ENCODE peak calls at places on chromosomes 4 and X, in seven cellular contexts. F is stomach, N is suprapubic skin, B is esophagus muscularis mucosa, T is GM12892, L is breast epithelium, S is HL-60. Z is an unnamed sample.
A peak's percentile ranks its signal among the peaks of the same experiment; 100 is the strongest.

GRCh38 chr4:74374561-74375327 is 9.8 kb downstream of the EREG start:
- DNase-seq in F (peak; percentile 49), N (no peak), B (no peak), T (no peak), L (peak; percentile 56), S (peak; percentile 70), Z (no peak)

GRCh38 chr4:1193206-1194027 is 21.0 kb upstream of the SPON2 start:
- DNase-seq in F (peak; percentile 21), N (peak; percentile 71), B (no peak), T (peak; percentile 19), L (peak; percentile 15), S (no peak), Z (peak; percentile 45)

GRCh38 chr4:38177035-38177791 is 217.0 kb downstream of the PTTG2 start:
- DNase-seq in F (peak; percentile 71), N (no peak), B (no peak), T (no peak), L (peak; percentile 35), S (peak; percentile 78), Z (no peak)

GRCh38 chrX:137567474-137568232 is 1.7 kb downstream of the ZIC3 start:
- DNase-seq in F (no peak), N (no peak), B (no peak), T (no peak), L (no peak), S (no peak), Z (no peak)

GRCh38 chrX:111490683-111491082 is 20.8 kb upstream of the SERTM2 start:
- DNase-seq in F (no peak), N (no peak), B (no peak), T (no peak), L (no peak), S (no peak), Z (no peak)

GRCh38 chrX:50081282-50081955 is 119.4 kb downstream of the AKAP4 start:
- DNase-seq in F (peak; percentile 54), N (no peak), B (no peak), T (no peak), L (no peak), S (peak; percentile 34), Z (no peak)

GRCh38 chr4:111464251-111465045 is 680.8 kb upstream of the FAM241A start:
- DNase-seq in F (no peak), N (no peak), B (no peak), T (no peak), L (no peak), S (no peak), Z (no peak)

GRCh38 chrX:73855546-73855945 is 292.5 kb downstream of the CHIC1 start:
- DNase-seq in F (peak; percentile 75), N (peak; percentile 77), B (no peak), T (no peak), L (peak; percentile 69), S (peak; percentile 68), Z (no peak)

GRCh38 chr4:139734201-139734874 is 68.7 kb downstream of the MGST2 start:
- DNase-seq in F (no peak), N (no peak), B (no peak), T (no peak), L (peak; percentile 52), S (peak; percentile 64), Z (peak; percentile 49)
- TF ChIP-seq POLR2AphosphoS5 in F (peak; percentile 86), N (no peak), B (peak; percentile 68), T (no peak), L (peak; percentile 21), S (no peak), Z (peak; percentile 27)

GRCh38 chr4:145481942-145482208 is 222 bp downstream of the SMAD1 start:
- DNase-seq in F (no peak), N (no peak), B (no peak), T (no peak), L (no peak), S (no peak), Z (peak; percentile 92)

GRCh38 chr4:145480257-145480656 is 1.4 kb upstream of the SMAD1 start:
- DNase-seq in F (no peak), N (no peak), B (no peak), T (no peak), L (no peak), S (peak; percentile 76), Z (no peak)

GRCh38 chr4:145481164-145481941 is at the start of gene SMAD1:
- DNase-seq in F (peak; percentile 88), N (peak; percentile 83), B (peak; percentile 93), T (peak; percentile 29), L (peak; percentile 72), S (peak; percentile 80), Z (peak; percentile 96)

GRCh38 chr4:145484240-145484846 is 2.7 kb downstream of the SMAD1 start:
- DNase-seq in F (no peak), N (no peak), B (no peak), T (no peak), L (no peak), S (no peak), Z (no peak)

DNA sequence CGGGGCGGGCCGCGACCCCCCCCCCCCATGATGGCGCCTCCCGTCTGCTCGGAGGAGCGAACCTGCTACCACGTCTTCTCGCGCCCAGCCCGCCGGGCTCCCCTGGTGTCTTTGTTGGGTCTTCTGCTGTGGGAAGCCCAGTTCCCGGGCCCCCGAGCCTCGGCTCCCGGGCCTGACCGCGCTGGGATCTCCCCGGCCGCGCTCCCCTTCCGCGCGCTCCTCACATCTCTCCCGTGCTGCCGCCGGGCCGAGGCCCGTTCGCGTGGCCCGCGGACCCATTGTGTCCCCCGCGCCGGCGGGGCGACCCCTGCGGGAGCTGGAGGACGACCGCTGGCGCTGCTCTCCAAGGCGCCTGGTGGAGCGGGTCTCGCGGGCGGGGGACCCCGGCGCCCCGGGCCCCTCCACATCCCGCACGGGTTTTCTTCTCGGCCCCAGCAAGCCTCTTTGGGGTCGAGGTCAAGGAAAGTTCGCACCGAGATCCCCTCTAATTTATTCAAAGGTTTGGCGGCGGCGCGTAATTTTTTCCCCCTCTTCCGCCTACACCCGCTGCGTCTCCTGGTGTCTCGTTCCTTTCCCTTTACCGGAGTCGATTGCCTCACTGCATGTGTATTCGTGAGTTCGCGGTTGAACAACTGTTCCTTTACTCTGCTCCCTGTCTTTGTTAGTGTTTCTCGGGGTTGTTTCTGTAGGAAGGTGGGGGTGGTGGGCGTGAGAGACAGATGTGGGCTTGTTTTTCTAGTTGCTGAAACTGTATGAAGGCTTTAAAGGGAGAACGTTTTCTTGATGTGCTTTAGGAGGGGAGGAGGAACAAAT is 762 bp downstream of the SMAD1 start:
- DNase-seq in F (peak; percentile 55), N (peak; percentile 64), B (no peak), T (peak; percentile 37), L (peak; percentile 55), S (peak; percentile 70), Z (peak; percentile 91)
- TF ChIP-seq POLR2AphosphoS5 in F (peak; percentile 6), N (no peak), B (peak; percentile 66), T (no peak), L (peak; percentile 57), S (peak; percentile 36), Z (no peak)

GRCh38 chr4:184328022-184328736 is 110.5 kb upstream of the ENPP6 start:
- DNase-seq in F (no peak), N (no peak), B (no peak), T (no peak), L (peak; percentile 50), S (no peak), Z (no peak)
- TF ChIP-seq POLR2AphosphoS5 in F (no peak), N (no peak), B (no peak), T (peak; percentile 77), L (no peak), S (no peak), Z (no peak)

DNA sequence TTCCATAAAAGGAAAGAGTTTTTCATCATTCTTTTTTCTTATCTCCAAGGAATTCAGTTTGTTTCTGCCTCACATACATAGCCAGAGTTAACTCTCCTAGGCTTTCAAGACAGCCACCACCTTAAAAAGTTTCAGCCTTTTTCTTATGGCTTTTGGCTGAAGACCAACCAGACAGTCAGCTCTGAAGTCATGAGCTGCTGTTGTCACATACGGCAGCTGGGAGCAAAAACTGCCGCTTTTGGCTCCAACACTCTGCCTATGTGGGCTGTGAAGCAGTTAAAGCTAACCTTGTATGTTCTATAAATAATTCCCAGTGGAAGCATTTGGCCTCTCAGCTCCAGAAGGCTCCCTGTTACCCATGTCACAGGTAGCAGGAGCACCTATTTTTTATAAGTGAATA is 104.1 kb downstream of the KLHL4 start:
- DNase-seq in F (no peak), N (no peak), B (no peak), T (no peak), L (no peak), S (no peak), Z (no peak)
- TF ChIP-seq POLR2AphosphoS5 in F (no peak), N (no peak), B (no peak), T (no peak), L (no peak), S (no peak), Z (no peak)

DNA sequence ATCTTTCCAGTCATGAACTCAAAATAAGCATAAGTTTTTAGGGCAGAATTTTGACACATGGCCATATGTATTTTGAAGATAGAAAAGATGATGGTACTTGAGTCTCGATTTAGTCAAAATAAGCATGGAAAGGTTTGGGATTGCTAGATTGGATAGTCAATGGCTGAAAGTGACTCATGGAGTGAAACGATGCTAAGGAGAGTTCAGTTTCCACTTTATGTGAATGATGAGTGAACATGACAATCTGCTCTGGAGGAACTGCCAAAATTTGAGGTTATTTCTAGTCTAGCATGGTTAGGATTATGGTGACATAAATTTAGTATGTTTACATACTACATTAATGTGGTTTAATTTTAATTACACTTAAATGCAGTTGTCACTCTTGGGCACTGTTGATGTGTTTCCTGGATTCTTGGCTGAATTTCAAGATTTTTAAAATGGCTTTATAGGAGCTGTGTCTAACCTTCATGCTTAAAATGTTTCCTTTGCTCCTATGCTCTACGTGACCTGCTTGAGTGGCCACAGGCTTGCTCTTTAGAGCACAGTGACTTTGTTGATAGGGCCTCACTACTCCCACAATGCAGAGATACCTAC is 17.1 kb downstream of the DDX3X start:
- DNase-seq in F (no peak), N (no peak), B (no peak), T (no peak), L (no peak), S (no peak), Z (no peak)
- TF ChIP-seq POLR2AphosphoS5 in F (no peak), N (no peak), B (peak; percentile 48), T (peak; percentile 79), L (no peak), S (peak; percentile 65), Z (no peak)

GRCh38 chrX:117959045-117959444 is 157.6 kb downstream of the KLHL13 start:
- DNase-seq in F (no peak), N (no peak), B (no peak), T (no peak), L (no peak), S (no peak), Z (no peak)
- TF ChIP-seq POLR2AphosphoS5 in F (no peak), N (no peak), B (no peak), T (no peak), L (no peak), S (no peak), Z (no peak)

DNA sequence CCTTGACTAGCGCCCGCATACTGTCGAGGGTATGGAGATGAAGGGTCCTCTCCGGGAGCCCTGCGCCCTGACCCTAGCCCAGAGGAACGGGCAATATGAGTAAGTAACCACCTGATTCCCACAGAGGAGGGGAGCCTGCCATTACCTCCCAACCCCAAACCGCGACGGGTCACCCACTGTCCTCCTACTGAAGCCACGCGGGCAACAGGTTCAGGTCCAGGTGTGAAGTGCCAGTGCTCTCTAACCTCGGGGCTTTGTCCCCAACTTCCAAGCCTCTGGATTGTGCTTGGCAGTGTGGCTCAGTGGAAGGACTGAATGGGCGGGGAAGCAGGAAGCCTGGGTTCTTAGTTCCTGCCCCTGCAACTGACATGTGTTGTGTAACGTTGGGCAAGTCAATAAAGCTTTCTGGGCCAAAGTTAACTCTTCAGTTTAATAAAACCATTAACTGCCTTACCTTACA is 696 bp downstream of the OCRL start:
- DNase-seq in F (peak; percentile 31), N (peak; percentile 65), B (no peak), T (peak; percentile 15), L (no peak), S (peak; percentile 54), Z (peak; percentile 37)
- TF ChIP-seq POLR2AphosphoS5 in F (no peak), N (no peak), B (peak; percentile 42), T (no peak), L (no peak), S (no peak), Z (no peak)

GRCh38 chr4:161629694-161630441 is 533.9 kb downstream of the FSTL5 start:
- DNase-seq in F (no peak), N (no peak), B (no peak), T (no peak), L (no peak), S (no peak), Z (no peak)
- TF ChIP-seq POLR2AphosphoS5 in F (no peak), N (no peak), B (no peak), T (no peak), L (no peak), S (no peak), Z (no peak)

Z was measured in upper lobe of left lung.